ENCODE peak calls at places on chromosomes 16 and 17, in seven cellular contexts. One of them, this sample, is unnamed.

GRCh38 chr16:53415504-53415903 is 18.8 kb upstream of the RBL2 start:
- DNase-seq in NCI-H2029: no peak
- DNase-seq in AG04450: no peak
- DNase-seq in NAMALWA: no peak
- DNase-seq in IMR-90: no peak
- DNase-seq in skeletal muscle cell: no peak
- DNase-seq in cardiac fibroblast: no peak
- DNase-seq in this sample: no peak

GRCh38 chr17:81233316-81233715 is 5.5 kb downstream of the TEPSIN start:
- DNase-seq in cardiac fibroblast: no peak
- DNase-seq in NAMALWA: no peak
- DNase-seq in IMR-90: no peak
- DNase-seq in NCI-H2029: no peak
- DNase-seq in AG04450: no peak
- DNase-seq in skeletal muscle cell: no peak
- DNase-seq in this sample: no peak

GRCh38 chr17:4786111-4786491 is at the start of gene VMO1:
- DNase-seq in NCI-H2029: no peak
- DNase-seq in cardiac fibroblast: peak
- DNase-seq in skeletal muscle cell: no peak
- DNase-seq in NAMALWA: no peak
- DNase-seq in AG04450: no peak
- DNase-seq in IMR-90: no peak
- DNase-seq in this sample: peak

GRCh38 chr17:77847211-77848085 is 111.1 kb upstream of the TNRC6C start:
- DNase-seq in NAMALWA: no peak
- DNase-seq in NCI-H2029: no peak
- DNase-seq in skeletal muscle cell: no peak
- DNase-seq in AG04450: no peak
- DNase-seq in cardiac fibroblast: no peak
- DNase-seq in IMR-90: no peak
- DNase-seq in this sample: no peak

GRCh38 chr17:55320594-55321506 is 56.1 kb downstream of the HLF start:
- DNase-seq in NCI-H2029: no peak
- DNase-seq in skeletal muscle cell: no peak
- DNase-seq in NAMALWA: no peak
- DNase-seq in cardiac fibroblast: no peak
- DNase-seq in IMR-90: no peak
- DNase-seq in AG04450: no peak
- DNase-seq in this sample: no peak

GRCh38 chr16:24164402-24164801 is 91.7 kb upstream of the CACNG3 start:
- DNase-seq in NCI-H2029: no peak
- DNase-seq in IMR-90: no peak
- DNase-seq in skeletal muscle cell: no peak
- DNase-seq in AG04450: no peak
- DNase-seq in cardiac fibroblast: no peak
- DNase-seq in NAMALWA: no peak
- DNase-seq in this sample: no peak

GRCh38 chr16:55053071-55053415 is 122.4 kb downstream of the IRX5 start:
- DNase-seq in AG04450: no peak
- DNase-seq in IMR-90: no peak
- DNase-seq in NCI-H2029: no peak
- DNase-seq in NAMALWA: no peak
- DNase-seq in skeletal muscle cell: no peak
- DNase-seq in cardiac fibroblast: no peak
- DNase-seq in this sample: no peak

GRCh38 chr17:27384721-27385120 is 71.5 kb upstream of the KSR1 start:
- DNase-seq in IMR-90: peak
- DNase-seq in NAMALWA: no peak
- DNase-seq in AG04450: no peak
- DNase-seq in skeletal muscle cell: no peak
- DNase-seq in NCI-H2029: no peak
- DNase-seq in cardiac fibroblast: peak
- DNase-seq in this sample: no peak

GRCh38 chr17:81323411-81323868 is 28.3 kb upstream of the SLC38A10 start:
- DNase-seq in NAMALWA: no peak
- DNase-seq in AG04450: no peak
- DNase-seq in cardiac fibroblast: no peak
- DNase-seq in NCI-H2029: no peak
- DNase-seq in IMR-90: no peak
- DNase-seq in skeletal muscle cell: no peak
- DNase-seq in this sample: peak

GRCh38 chr17:31393749-31394146 is 2.3 kb downstream of the RAB11FIP4 start:
- DNase-seq in NAMALWA: no peak
- DNase-seq in skeletal muscle cell: no peak
- DNase-seq in cardiac fibroblast: no peak
- DNase-seq in NCI-H2029: no peak
- DNase-seq in IMR-90: no peak
- DNase-seq in AG04450: no peak
- DNase-seq in this sample: no peak

GRCh38 chr16:23729503-23730424 is 16.7 kb upstream of the ERN2 start:
- DNase-seq in NCI-H2029: no peak
- DNase-seq in NAMALWA: no peak
- DNase-seq in skeletal muscle cell: peak
- DNase-seq in cardiac fibroblast: peak
- DNase-seq in IMR-90: peak
- DNase-seq in AG04450: peak
- DNase-seq in this sample: peak

GRCh38 chr17:46035112-46035818 is 36.2 kb downstream of the STH start:
- DNase-seq in AG04450: no peak
- DNase-seq in skeletal muscle cell: no peak
- DNase-seq in NCI-H2029: no peak
- DNase-seq in IMR-90: no peak
- DNase-seq in cardiac fibroblast: no peak
- DNase-seq in NAMALWA: peak
- DNase-seq in this sample: no peak

GRCh38 chr16:82627811-82628339 is 1.1 kb downstream of the CDH13 start:
- DNase-seq in IMR-90: peak
- DNase-seq in cardiac fibroblast: peak
- DNase-seq in NAMALWA: no peak
- DNase-seq in AG04450: no peak
- DNase-seq in skeletal muscle cell: no peak
- DNase-seq in NCI-H2029: no peak
- DNase-seq in this sample: peak

GRCh38 chr17:57675988-57676387 is 69.1 kb downstream of the CCDC182 start:
- DNase-seq in cardiac fibroblast: no peak
- DNase-seq in skeletal muscle cell: no peak
- DNase-seq in NCI-H2029: no peak
- DNase-seq in IMR-90: no peak
- DNase-seq in AG04450: no peak
- DNase-seq in NAMALWA: no peak
- DNase-seq in this sample: no peak

GRCh38 chr16:71414038-71414437 is 27.8 kb downstream of the TLE7 start:
- DNase-seq in IMR-90: no peak
- DNase-seq in NCI-H2029: no peak
- DNase-seq in NAMALWA: no peak
- DNase-seq in skeletal muscle cell: no peak
- DNase-seq in cardiac fibroblast: no peak
- DNase-seq in AG04450: no peak
- DNase-seq in this sample: no peak

GRCh38 chr17:79631640-79632431 is 21.0 kb upstream of the RBFOX3 start:
- DNase-seq in NAMALWA: no peak
- DNase-seq in NCI-H2029: no peak
- DNase-seq in skeletal muscle cell: no peak
- DNase-seq in AG04450: no peak
- DNase-seq in cardiac fibroblast: no peak
- DNase-seq in IMR-90: no peak
- DNase-seq in this sample: no peak

GRCh38 chr17:19249681-19250080 is 12.5 kb downstream of the EPN2 start:
- DNase-seq in skeletal muscle cell: peak
- DNase-seq in IMR-90: no peak
- DNase-seq in cardiac fibroblast: peak
- DNase-seq in NCI-H2029: no peak
- DNase-seq in NAMALWA: no peak
- DNase-seq in AG04450: no peak
- DNase-seq in this sample: no peak

GRCh38 chr17:3647769-3648540 is 11.4 kb downstream of the CTNS start:
- DNase-seq in IMR-90: peak
- DNase-seq in NCI-H2029: no peak
- DNase-seq in NAMALWA: peak
- DNase-seq in skeletal muscle cell: no peak
- DNase-seq in AG04450: no peak
- DNase-seq in cardiac fibroblast: peak
- DNase-seq in this sample: peak

GRCh38 chr17:39863918-39864746 is at the start of gene IKZF3:
- DNase-seq in NCI-H2029: peak
- DNase-seq in IMR-90: peak
- DNase-seq in NAMALWA: peak
- DNase-seq in cardiac fibroblast: peak
- DNase-seq in skeletal muscle cell: no peak
- DNase-seq in AG04450: no peak
- DNase-seq in this sample: peak

GRCh38 chr17:33968350-33969044 is 286.6 kb upstream of the CCL2 start:
- DNase-seq in AG04450: no peak
- DNase-seq in NAMALWA: no peak
- DNase-seq in IMR-90: no peak
- DNase-seq in skeletal muscle cell: no peak
- DNase-seq in cardiac fibroblast: no peak
- DNase-seq in NCI-H2029: no peak
- DNase-seq in this sample: no peak

This sample was measured in adipocyte.